ENCODE peak calls at places on chromosomes 3 and 15, in five cellular contexts. H is transverse colon, X is heart left ventricle, F is K562, I is mesenchymal stem cell. U is an unnamed sample.
A peak's percentile ranks its signal among the peaks of the same experiment; 100 is the strongest.

GRCh38 chr3:9067352-9067975 is 104.2 kb upstream of the RAD18 start:
- DNase-seq in H (peak; percentile 41), X (peak; percentile 43), F (peak; percentile 75), I (peak; percentile 58), U (no peak)

GRCh38 chr3:73605388-73605787 is 19.4 kb downstream of the PDZRN3 start:
- DNase-seq in H (no peak), X (no peak), F (no peak), I (peak; percentile 84), U (no peak)

GRCh38 chr3:71983694-71984093 is 198.7 kb upstream of the PROK2 start:
- DNase-seq in H (no peak), X (no peak), F (no peak), I (no peak), U (no peak)

GRCh38 chr3:178353292-178353814 is 182.9 kb upstream of the KCNMB2 start:
- DNase-seq in H (no peak), X (no peak), F (no peak), I (peak; percentile 10), U (no peak)

GRCh38 chr3:65836047-65836446 is 202.7 kb downstream of the MAGI1 start:
- DNase-seq in H (no peak), X (no peak), F (no peak), I (peak; percentile 5), U (no peak)

GRCh38 chr3:976021-976420 is 116.8 kb upstream of the CNTN6 start:
- DNase-seq in H (no peak), X (no peak), F (no peak), I (no peak), U (no peak)

GRCh38 chr3:54891540-54891897 is 36.3 kb downstream of the LRTM1 start:
- DNase-seq in H (peak; percentile 81), X (peak; percentile 87), F (peak; percentile 25), I (peak; percentile 95), U (peak; percentile 84)

GRCh38 chr15:101138913-101139880 is 112.7 kb downstream of the CHSY1 start:
- DNase-seq in H (peak; percentile 51), X (no peak), F (no peak), I (peak; percentile 45), U (no peak)

GRCh38 chr3:117201906-117202305 is 492.3 kb downstream of the TUSC7 start:
- DNase-seq in H (no peak), X (no peak), F (no peak), I (no peak), U (no peak)

GRCh38 chr3:53585042-53585441 is 90.6 kb downstream of the CACNA1D start:
- DNase-seq in H (no peak), X (no peak), F (no peak), I (no peak), U (no peak)

GRCh38 chr3:175304437-175304836 is 445.3 kb downstream of the NAALADL2 start:
- DNase-seq in H (no peak), X (peak; percentile 26), F (no peak), I (no peak), U (no peak)

GRCh38 chr3:177034850-177035475 is 162.3 kb downstream of the TBL1XR1 start:
- DNase-seq in H (no peak), X (no peak), F (no peak), I (no peak), U (no peak)

GRCh38 chr3:4959180-4959579 is 20.1 kb upstream of the BHLHE40 start:
- DNase-seq in H (no peak), X (no peak), F (no peak), I (no peak), U (no peak)

GRCh38 chr3:30729512-30729911 is 123.1 kb downstream of the TGFBR2 start:
- DNase-seq in H (no peak), X (no peak), F (no peak), I (no peak), U (no peak)

GRCh38 chr3:18369561-18370185 is 55.5 kb downstream of the SATB1 start:
- DNase-seq in H (no peak), X (no peak), F (no peak), I (no peak), U (no peak)

GRCh38 chr15:74383695-74384565 is 16.5 kb upstream of the CYP11A1 start:
- DNase-seq in H (no peak), X (peak; percentile 21), F (no peak), I (no peak), U (no peak)

GRCh38 chr3:71658131-71658530 is 67.1 kb downstream of the EIF4E3 start:
- DNase-seq in H (peak; percentile 72), X (peak; percentile 89), F (no peak), I (no peak), U (peak; percentile 89)

GRCh38 chr3:125214738-125215137 is 2.2 kb upstream of the SLC12A8 start:
- DNase-seq in H (no peak), X (no peak), F (no peak), I (no peak), U (no peak)

GRCh38 chr3:184656991-184657669 is 54.7 kb downstream of the MAGEF1 start:
- DNase-seq in H (no peak), X (no peak), F (no peak), I (peak; percentile 81), U (no peak)

DNA sequence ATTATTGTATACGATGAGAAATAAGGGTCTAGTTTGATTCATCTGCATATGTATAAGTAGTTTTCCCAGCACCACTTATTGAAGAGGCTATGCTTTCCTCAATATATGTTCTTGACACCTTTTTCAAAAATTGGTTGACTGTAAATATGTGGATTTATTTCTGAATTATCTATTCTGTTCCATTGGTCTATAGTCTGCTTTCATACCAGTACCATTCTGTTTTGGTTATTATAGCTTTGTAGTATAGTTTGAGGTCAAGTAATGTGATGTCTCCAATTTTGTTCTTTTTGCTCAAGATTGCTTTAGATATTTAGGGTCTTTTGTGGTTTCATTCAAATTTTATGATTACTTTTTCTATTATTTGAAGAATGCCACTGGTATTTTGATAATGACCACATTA is 103.8 kb upstream of the LIPC start:
- DNase-seq in H (no peak), X (no peak), F (no peak), I (no peak), U (no peak)
- H3K4me3 ChIP-seq in H (no peak overlapping the region), X (no peak overlapping the region), F (no peak overlapping the region), I (no peak overlapping the region), U (no peak overlapping the region)

DNA sequence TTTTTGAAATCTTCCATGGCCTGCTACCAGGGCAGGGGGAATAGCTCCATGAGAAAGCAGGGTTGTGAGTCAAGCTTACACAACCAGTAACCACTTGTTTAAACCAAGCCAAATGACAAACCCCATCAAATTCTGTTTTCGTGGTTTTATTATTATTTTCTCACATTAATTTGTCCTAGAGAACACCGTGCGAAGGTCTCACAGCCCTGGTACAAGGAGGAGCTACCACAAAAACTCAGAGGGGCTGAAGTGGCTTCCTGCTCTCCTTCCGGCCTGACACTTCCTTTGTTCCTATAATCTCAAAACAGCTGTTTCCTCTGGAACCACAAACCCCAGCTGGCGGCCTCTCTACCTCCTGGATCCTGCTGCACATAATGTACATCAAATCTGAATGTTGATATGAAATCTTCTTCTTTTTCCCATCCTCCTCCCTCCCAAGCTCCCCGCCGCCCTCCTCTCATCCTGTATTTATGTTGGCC is 375.9 kb downstream of the MCTP2 start:
- DNase-seq in H (peak; percentile 17), X (peak; percentile 60), F (no peak), I (peak; percentile 22), U (no peak)
- H3K27ac ChIP-seq in H (no peak overlapping the region), X (no peak overlapping the region), F (no peak overlapping the region), I (no peak overlapping the region), U (no peak overlapping the region)

GRCh38 chr3:141393151-141394076 is 25.1 kb downstream of the ZBTB38 start:
- DNase-seq in H (no peak), X (no peak), F (no peak), I (peak; percentile 43), U (no peak)
- H3K36me3 ChIP-seq in H (peaks cover 9% of the 10 kb centered on the region), X (peaks cover 3% of the 10 kb centered on the region), F (peaks cover 36% of the 10 kb centered on the region), I (peaks cover 3% of the 10 kb centered on the region), U (peaks cover 5% of the 10 kb centered on the region)

DNA sequence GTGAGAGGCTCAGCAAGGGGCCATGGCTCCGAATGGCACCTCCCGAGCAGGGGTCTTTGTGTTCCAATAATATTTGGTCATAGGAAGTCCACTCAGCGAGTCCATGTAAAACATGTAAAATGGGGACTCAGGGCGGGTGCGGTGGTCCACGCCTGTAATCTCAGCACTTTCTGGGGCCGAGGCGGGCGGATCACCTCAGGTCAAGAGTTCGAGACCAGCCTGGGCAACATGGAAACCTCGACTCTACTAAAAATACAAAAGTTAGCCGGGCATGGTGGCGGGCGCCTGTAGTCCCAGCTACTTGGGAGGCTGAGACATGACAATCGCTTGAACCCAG is 26.4 kb downstream of the EFCC1 start:
- DNase-seq in H (no peak), X (no peak), F (no peak), I (no peak), U (no peak)
- H3K4me3 ChIP-seq in H (peak overlapping the region; percentile 58), X (peak overlapping the region; percentile 34), F (peak overlapping the region; percentile 58), I (peak overlapping the region; percentile 53), U (peak overlapping the region; percentile 48)

GRCh38 chr3:42880183-42880582 is 4.5 kb upstream of the CYP8B1 start:
- DNase-seq in H (no peak), X (no peak), F (no peak), I (no peak), U (no peak)
- H3K27ac ChIP-seq in H (no peak overlapping the region), X (no peak overlapping the region), F (no peak overlapping the region), I (no peak overlapping the region), U (no peak overlapping the region)

DNA sequence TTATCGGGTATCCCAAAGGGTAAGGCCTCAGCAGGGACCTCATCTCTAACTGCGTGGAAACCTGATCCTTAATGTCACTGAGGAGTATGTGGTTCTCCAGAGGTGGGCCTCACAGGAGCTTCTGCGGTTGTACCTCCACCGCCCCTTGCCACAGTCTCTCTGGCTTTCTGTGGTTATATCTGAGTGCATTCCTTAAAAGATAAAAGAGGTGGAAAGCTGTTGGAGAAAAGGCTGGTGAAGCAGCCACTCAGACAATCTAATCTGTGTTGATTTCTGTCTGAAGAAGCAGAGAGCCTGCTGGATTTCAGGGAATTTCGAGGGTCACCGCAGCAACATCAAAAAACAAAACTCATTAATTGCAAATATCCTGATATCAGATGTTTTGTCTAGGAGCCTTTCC is 51.4 kb downstream of the SEMA6D start:
- DNase-seq in H (no peak), X (no peak), F (no peak), I (no peak), U (no peak)
- H3K36me3 ChIP-seq in H (peaks cover 37% of the 10 kb centered on the region), X (peaks cover 17% of the 10 kb centered on the region), F (no peaks in the 10 kb centered on the region), I (no peaks in the 10 kb centered on the region), U (peaks cover 50% of the 10 kb centered on the region)

U was measured in suprapubic skin.